ENCODE peak calls at places on chromosome 3, in nine cellular contexts. H is iPS DF 6.9, F is adrenal gland, Q is tibial nerve, R is testis, Y is right atrium auricular region, P is neural progenitor cell, L is Peyer's patch, B is heart left ventricle. T is an unnamed sample. For H3K4me1, the result is how much of the 10 kb centered on the place peaks cover.

GRCh38 chr3:144105542-144105941 is 133.9 kb downstream of the DIPK2A start:
- DNase-seq in H (no peak), F (no peak), Q (no peak), R (no peak), Y (no peak), P (no peak), L (no peak), B (no peak), T (no peak)

GRCh38 chr3:15903164-15903563 is 105.4 kb upstream of the ANKRD28 start:
- DNase-seq in H (no peak), F (peak), Q (peak), R (peak), Y (peak), P (no peak), L (no peak), B (peak), T (no peak)

GRCh38 chr3:139772539-139773500 is 95.0 kb upstream of the NMNAT3 start:
- DNase-seq in H (no peak), F (no peak), Q (no peak), R (no peak), Y (no peak), P (no peak), L (no peak), B (no peak), T (no peak)

GRCh38 chr3:94654096-94654495 is 591.2 kb downstream of the NSUN3 start:
- DNase-seq in H (no peak), F (no peak), Q (no peak), R (no peak), Y (no peak), P (peak), L (no peak), B (no peak), T (no peak)

GRCh38 chr3:27345959-27346865 is 23.0 kb downstream of the NEK10 start:
- DNase-seq in H (no peak), F (no peak), Q (no peak), R (no peak), Y (no peak), P (no peak), L (no peak), B (peak), T (no peak)

GRCh38 chr3:74267583-74268184 is 346.8 kb downstream of the CNTN3 start:
- DNase-seq in H (peak), F (peak), Q (peak), R (peak), Y (no peak), P (peak), L (no peak), B (no peak), T (peak)

GRCh38 chr3:49602877-49603411 is 48.7 kb downstream of the BSN start:
- DNase-seq in H (no peak), F (no peak), Q (no peak), R (no peak), Y (no peak), P (no peak), L (no peak), B (no peak), T (no peak)

GRCh38 chr3:177807150-177807875 is 610.0 kb upstream of the TBL1XR1 start:
- DNase-seq in H (no peak), F (no peak), Q (no peak), R (no peak), Y (no peak), P (no peak), L (no peak), B (no peak), T (no peak)

GRCh38 chr3:119636194-119636593 is 24.2 kb downstream of the POPDC2 start:
- DNase-seq in H (no peak), F (no peak), Q (no peak), R (no peak), Y (no peak), P (no peak), L (no peak), B (no peak), T (no peak)

GRCh38 chr3:160616311-160616710 is 50.9 kb upstream of the KPNA4 start:
- DNase-seq in H (no peak), F (no peak), Q (no peak), R (no peak), Y (no peak), P (no peak), L (no peak), B (no peak), T (no peak)

GRCh38 chr3:69748503-69748902 is 9.2 kb downstream of the MITF start:
- DNase-seq in H (no peak), F (no peak), Q (no peak), R (no peak), Y (no peak), P (no peak), L (no peak), B (no peak), T (no peak)

GRCh38 chr3:4011136-4011535 is 211.9 kb downstream of the LRRN1 start:
- DNase-seq in H (no peak), F (no peak), Q (no peak), R (no peak), Y (no peak), P (no peak), L (no peak), B (no peak), T (no peak)

GRCh38 chr3:101189786-101190185 is 130.6 kb downstream of the IMPG2 start:
- DNase-seq in H (no peak), F (no peak), Q (no peak), R (no peak), Y (no peak), P (no peak), L (no peak), B (no peak), T (no peak)

GRCh38 chr3:12046406-12046805 is 42.2 kb downstream of the SYN2 start:
- DNase-seq in H (no peak), F (no peak), Q (no peak), R (no peak), Y (no peak), P (peak), L (no peak), B (no peak), T (no peak)

GRCh38 chr3:13473020-13473419 is 7.1 kb upstream of the HDAC11 start:
- DNase-seq in H (no peak), F (no peak), Q (no peak), R (no peak), Y (no peak), P (no peak), L (no peak), B (no peak), T (no peak)

GRCh38 chr3:16608816-16609215 is 3.6 kb upstream of the DAZL start:
- DNase-seq in H (no peak), F (no peak), Q (no peak), R (no peak), Y (no peak), P (no peak), L (no peak), B (no peak), T (no peak)

GRCh38 chr3:59327324-59327939 is 277.6 kb upstream of the CFAP20DC start:
- DNase-seq in H (no peak), F (no peak), Q (no peak), R (no peak), Y (no peak), P (peak), L (no peak), B (no peak), T (no peak)

GRCh38 chr3:89116486-89116885 is 9.1 kb downstream of the EPHA3 start:
- DNase-seq in H (no peak), F (no peak), Q (no peak), R (no peak), Y (no peak), P (no peak), L (no peak), B (no peak), T (no peak)

GRCh38 chr3:9087831-9088413 is 124.7 kb upstream of the RAD18 start:
- DNase-seq in H (no peak), F (no peak), Q (peak), R (no peak), Y (no peak), P (no peak), L (no peak), B (no peak), T (no peak)

GRCh38 chr3:186413615-186414415 is 51.8 kb upstream of the DGKG start:
- DNase-seq in H (no peak), F (peak), Q (peak), R (peak), Y (peak), P (peak), L (peak), B (peak), T (no peak)

DNA sequence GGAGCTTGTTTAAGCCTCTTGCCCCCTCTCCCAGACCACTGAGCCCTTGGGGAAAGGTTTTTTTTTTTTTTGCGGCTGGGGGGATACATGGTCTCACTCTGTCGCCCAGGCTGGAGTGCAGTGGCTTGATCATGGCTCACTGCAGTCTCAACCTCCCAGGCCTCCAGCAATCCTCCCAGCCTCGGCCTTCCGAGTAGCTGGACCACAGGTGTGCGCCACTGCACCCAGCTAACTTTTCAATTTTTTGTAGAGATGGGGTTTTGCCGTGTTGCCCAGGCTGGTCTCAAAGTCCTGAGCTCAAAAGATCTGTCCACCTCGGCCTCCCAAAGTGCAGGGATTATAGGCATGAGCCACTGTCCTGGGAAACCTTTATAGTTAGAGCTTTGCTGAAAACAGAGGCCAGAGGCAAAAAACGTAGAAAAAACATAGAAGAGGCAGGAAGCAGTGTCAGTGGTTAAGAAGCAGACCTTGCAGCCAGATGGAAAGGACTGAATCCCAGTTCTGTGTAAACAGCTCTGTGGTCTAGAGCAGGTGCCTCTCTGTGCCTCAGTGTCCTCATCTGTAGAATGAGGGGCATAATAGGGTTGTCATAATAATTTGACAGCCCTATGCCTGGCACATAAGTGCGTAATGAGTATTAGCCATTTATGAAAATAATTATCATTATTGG is 33.1 kb downstream of the CMTM7 start:
- DNase-seq in H (no peak), F (no peak), Q (no peak), R (no peak), Y (peak), P (no peak), L (no peak), B (no peak), T (no peak)
- H3K4me3 ChIP-seq in H (no peak), F (no peak), Q (no peak), R (no peak), Y (no peak), P (no peak), L (no peak), B (no peak), T (no peak)

DNA sequence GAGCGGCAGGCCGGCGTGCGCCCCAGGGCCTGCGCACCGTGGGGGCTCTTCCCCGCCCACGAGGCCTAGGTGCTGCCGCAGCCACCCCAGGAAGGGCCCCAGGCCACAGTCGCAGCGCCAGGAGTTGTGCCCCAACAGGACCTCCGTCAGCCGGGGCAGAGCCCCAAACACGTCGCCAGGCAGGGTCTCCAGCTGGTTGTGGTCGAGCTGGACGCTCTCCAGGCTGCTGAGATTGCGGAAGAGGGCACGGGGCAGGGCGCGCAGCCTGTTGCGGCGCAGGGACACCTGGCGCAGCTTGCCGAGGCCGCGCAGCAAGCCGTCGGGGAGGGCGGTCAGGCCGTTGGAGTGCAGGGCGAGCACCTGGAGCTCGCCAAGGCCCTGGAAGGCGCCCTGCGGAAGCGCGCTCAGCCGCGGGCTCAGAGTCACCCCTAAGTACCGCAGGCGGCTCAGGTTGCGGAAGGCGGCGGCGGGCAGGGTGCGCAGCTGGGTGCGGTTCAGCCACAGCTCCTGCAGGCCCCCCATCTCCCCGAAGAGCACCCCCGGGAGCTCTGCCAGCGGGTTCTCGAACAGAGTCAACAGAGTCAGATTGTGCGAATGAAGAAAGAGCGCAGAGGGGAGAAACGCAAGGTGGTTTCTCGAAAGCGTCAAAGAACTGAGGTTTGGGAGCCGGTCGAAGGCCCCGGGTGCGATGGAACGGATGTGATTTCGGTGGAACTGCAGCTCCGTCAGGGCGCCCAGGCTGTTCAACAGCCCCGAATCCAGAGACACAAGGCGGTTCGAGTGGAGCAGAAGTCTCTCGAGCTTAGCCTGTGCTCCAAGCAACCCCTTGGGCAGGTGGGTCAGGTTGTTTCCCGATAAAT is 1.9 kb downstream of the GP5 start:
- DNase-seq in H (no peak), F (no peak), Q (no peak), R (no peak), Y (no peak), P (no peak), L (no peak), B (no peak), T (no peak)
- H3K4me1 ChIP-seq in H (under half), F (under half), Q (under half), R (under half), Y (under half), P (under half), L (under half), B (under half), T (under half)

GRCh38 chr3:33089515-33089914 is 7.4 kb downstream of the GLB1 start:
- DNase-seq in H (no peak), F (no peak), Q (no peak), R (no peak), Y (no peak), P (no peak), L (no peak), B (no peak), T (no peak)
- H3K4me3 ChIP-seq in H (no peak), F (no peak), Q (no peak), R (no peak), Y (no peak), P (no peak), L (no peak), B (no peak), T (no peak)

DNA sequence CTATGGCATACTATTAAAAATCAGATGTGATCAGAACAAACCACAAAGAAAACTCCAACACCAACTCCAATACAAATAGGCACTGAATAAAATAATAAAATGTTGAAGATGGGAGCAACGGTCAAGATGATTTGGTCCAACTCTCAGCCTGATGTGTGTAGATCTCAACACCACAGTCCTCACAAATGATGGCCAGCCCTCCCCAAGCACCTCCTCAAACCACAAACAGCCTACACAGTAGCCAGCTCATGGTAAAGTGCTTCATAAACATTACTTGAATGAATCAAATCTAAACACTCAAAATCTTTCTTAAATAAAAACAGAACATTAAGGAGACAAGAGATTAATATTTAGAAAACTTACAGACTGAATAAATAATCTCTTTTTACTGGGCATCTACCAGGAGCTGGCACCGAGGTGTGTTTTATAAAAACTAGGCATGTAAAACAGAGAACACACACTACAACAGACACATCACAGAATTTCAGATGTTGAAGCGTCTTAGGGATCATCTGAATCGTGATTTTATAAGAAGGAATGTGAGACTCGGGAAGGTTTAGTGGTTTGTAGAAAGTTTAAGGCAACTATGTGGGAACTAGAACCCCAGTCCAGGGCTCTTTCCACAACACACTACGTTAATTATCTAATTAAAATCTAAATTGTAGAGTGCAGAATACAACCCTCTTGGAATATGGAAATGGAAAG is 102.4 kb downstream of the MYLK start:
- DNase-seq in H (no peak), F (no peak), Q (no peak), R (no peak), Y (no peak), P (no peak), L (no peak), B (no peak), T (no peak)
- H3K4me1 ChIP-seq in H (under half), F (under half), Q (under half), R (under half), Y (under half), P (under half), L (under half), B (under half), T (under half)

GRCh38 chr3:123449092-123449985 is 449 bp upstream of the ADCY5 start:
- DNase-seq in H (no peak), F (peak), Q (no peak), R (peak), Y (no peak), P (peak), L (no peak), B (peak), T (peak)

GRCh38 chr3:123446610-123447109 is 2.2 kb downstream of the ADCY5 start:
- DNase-seq in H (no peak), F (no peak), Q (no peak), R (no peak), Y (no peak), P (no peak), L (no peak), B (no peak), T (no peak)

GRCh38 chr3:123448503-123449091 is at the start of gene ADCY5:
- DNase-seq in H (no peak), F (peak), Q (no peak), R (no peak), Y (no peak), P (peak), L (no peak), B (peak), T (peak)

GRCh38 chr3:123447416-123447748 is 1.5 kb downstream of the ADCY5 start:
- DNase-seq in H (no peak), F (no peak), Q (no peak), R (peak), Y (no peak), P (no peak), L (no peak), B (peak), T (no peak)

DNA sequence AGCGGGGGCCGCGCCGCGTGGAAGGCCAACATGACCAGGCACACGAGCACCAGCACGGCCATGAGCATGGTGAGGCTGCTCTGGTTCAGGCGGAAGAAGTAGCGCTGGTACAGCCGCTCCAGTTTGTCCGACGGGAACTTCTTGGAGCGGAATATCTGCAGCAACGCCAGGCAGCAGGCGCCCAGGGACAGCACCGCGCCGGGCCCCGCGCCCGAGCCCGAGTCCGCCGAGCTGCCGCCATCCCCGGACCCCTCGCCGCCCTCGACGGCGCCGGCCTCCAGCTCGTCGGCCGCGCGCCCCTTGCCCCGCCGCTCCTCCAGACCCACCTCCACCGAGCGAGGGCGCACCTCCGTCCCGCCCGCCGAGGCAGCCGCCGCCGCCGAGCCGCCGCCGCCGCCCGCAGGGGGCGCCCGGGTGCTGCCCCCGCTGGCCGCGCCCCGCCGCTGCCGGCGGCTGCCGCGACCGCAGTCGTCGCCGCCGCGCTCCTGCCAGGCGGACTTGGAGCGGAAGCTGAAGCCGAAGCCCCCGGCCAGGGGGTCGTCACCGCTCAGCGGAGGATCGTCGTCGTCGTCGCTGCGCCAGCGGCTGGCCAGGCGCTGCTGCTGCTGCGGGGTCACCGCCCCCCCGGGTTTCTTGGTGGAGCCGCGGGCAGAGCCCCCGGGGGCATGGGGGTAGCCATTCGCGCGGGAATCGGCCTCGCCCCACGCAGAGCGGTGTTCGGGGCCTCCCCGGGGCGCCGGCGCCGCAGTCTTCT is 964 bp downstream of the ADCY5 start:
- DNase-seq in H (no peak), F (peak), Q (no peak), R (no peak), Y (no peak), P (peak), L (no peak), B (peak), T (no peak)
- H3K4me3 ChIP-seq in H (peak), F (peak), Q (peak), R (peak), Y (peak), P (peak), L (peak), B (peak), T (no peak)

GRCh38 chr3:127774647-127775046 is 47.7 kb downstream of the MGLL start:
- DNase-seq in H (no peak), F (no peak), Q (no peak), R (no peak), Y (no peak), P (no peak), L (no peak), B (no peak), T (no peak)

GRCh38 chr3:127772273-127772672 is 50.0 kb downstream of the MGLL start:
- DNase-seq in H (no peak), F (no peak), Q (no peak), R (no peak), Y (no peak), P (no peak), L (no peak), B (no peak), T (no peak)

GRCh38 chr3:127771746-127772145 is 50.6 kb downstream of the MGLL start:
- DNase-seq in H (no peak), F (no peak), Q (no peak), R (no peak), Y (no peak), P (no peak), L (no peak), B (no peak), T (no peak)

GRCh38 chr3:127773752-127774395 is 48.4 kb downstream of the MGLL start:
- DNase-seq in H (no peak), F (no peak), Q (no peak), R (no peak), Y (no peak), P (no peak), L (no peak), B (no peak), T (no peak)

GRCh38 chr3:127772776-127773751 is 49.3 kb downstream of the MGLL start:
- DNase-seq in H (no peak), F (no peak), Q (no peak), R (no peak), Y (no peak), P (no peak), L (no peak), B (no peak), T (no peak)
- H3K4me1 ChIP-seq in H (under half), F (under half), Q (under half), R (under half), Y (under half), P (under half), L (under half), B (half or more), T (under half)